ENCODE peak calls at places on chromosome 11, in seven cellular contexts. One of them, this sample, is unnamed.

GRCh38 chr11:14386895-14387480 is 28.0 kb upstream of the RRAS2 start:
- DNase-seq in T47D: no peak
- DNase-seq in iris pigment epithelial cell: peak
- DNase-seq in NCI-H345: peak
- DNase-seq in Right ventricle myocardium superior: peak
- DNase-seq in ACHN: no peak
- DNase-seq in left colon: no peak
- DNase-seq in this sample: no peak

GRCh38 chr11:134742228-134742612 is 330.2 kb upstream of the B3GAT1 start:
- DNase-seq in ACHN: no peak
- DNase-seq in Right ventricle myocardium superior: no peak
- DNase-seq in T47D: no peak
- DNase-seq in NCI-H345: no peak
- DNase-seq in iris pigment epithelial cell: peak
- DNase-seq in left colon: no peak
- DNase-seq in this sample: no peak

GRCh38 chr11:114479331-114479730 is 40.1 kb downstream of the REXO2 start:
- DNase-seq in Right ventricle myocardium superior: no peak
- DNase-seq in ACHN: no peak
- DNase-seq in left colon: no peak
- DNase-seq in NCI-H345: no peak
- DNase-seq in T47D: no peak
- DNase-seq in iris pigment epithelial cell: no peak
- DNase-seq in this sample: no peak

GRCh38 chr11:110582728-110583432 is 129.4 kb downstream of the ARHGAP20 start:
- DNase-seq in left colon: no peak
- DNase-seq in Right ventricle myocardium superior: no peak
- DNase-seq in T47D: peak
- DNase-seq in NCI-H345: no peak
- DNase-seq in ACHN: no peak
- DNase-seq in iris pigment epithelial cell: no peak
- DNase-seq in this sample: no peak

GRCh38 chr11:71086687-71087258 is 165.6 kb downstream of the SHANK2 start:
- DNase-seq in iris pigment epithelial cell: peak
- DNase-seq in T47D: peak
- DNase-seq in NCI-H345: peak
- DNase-seq in Right ventricle myocardium superior: no peak
- DNase-seq in ACHN: peak
- DNase-seq in left colon: no peak
- DNase-seq in this sample: peak

GRCh38 chr11:44372989-44373388 is 63.0 kb upstream of the ALX4 start:
- DNase-seq in NCI-H345: no peak
- DNase-seq in iris pigment epithelial cell: no peak
- DNase-seq in left colon: no peak
- DNase-seq in T47D: no peak
- DNase-seq in ACHN: no peak
- DNase-seq in Right ventricle myocardium superior: no peak
- DNase-seq in this sample: no peak

GRCh38 chr11:118790357-118791014 is 478 bp downstream of the DDX6 start:
- DNase-seq in Right ventricle myocardium superior: peak
- DNase-seq in NCI-H345: peak
- DNase-seq in T47D: no peak
- DNase-seq in left colon: peak
- DNase-seq in ACHN: peak
- DNase-seq in iris pigment epithelial cell: peak
- DNase-seq in this sample: no peak

GRCh38 chr11:129333873-129334272 is 41.8 kb upstream of the BARX2 start:
- DNase-seq in T47D: no peak
- DNase-seq in NCI-H345: no peak
- DNase-seq in Right ventricle myocardium superior: no peak
- DNase-seq in iris pigment epithelial cell: no peak
- DNase-seq in ACHN: no peak
- DNase-seq in left colon: no peak
- DNase-seq in this sample: no peak

GRCh38 chr11:77147668-77148321 is 19.7 kb downstream of the MYO7A start:
- DNase-seq in NCI-H345: peak
- DNase-seq in iris pigment epithelial cell: no peak
- DNase-seq in ACHN: no peak
- DNase-seq in left colon: no peak
- DNase-seq in T47D: no peak
- DNase-seq in Right ventricle myocardium superior: peak
- DNase-seq in this sample: no peak

GRCh38 chr11:33533668-33534067 is 167.0 kb downstream of the C11orf91 start:
- DNase-seq in NCI-H345: no peak
- DNase-seq in left colon: no peak
- DNase-seq in T47D: no peak
- DNase-seq in ACHN: no peak
- DNase-seq in Right ventricle myocardium superior: no peak
- DNase-seq in iris pigment epithelial cell: peak
- DNase-seq in this sample: no peak

GRCh38 chr11:32905028-32905667 is 12.5 kb downstream of the QSER1 start:
- DNase-seq in T47D: no peak
- DNase-seq in NCI-H345: no peak
- DNase-seq in ACHN: no peak
- DNase-seq in left colon: no peak
- DNase-seq in iris pigment epithelial cell: peak
- DNase-seq in Right ventricle myocardium superior: no peak
- DNase-seq in this sample: no peak

GRCh38 chr11:70912226-70912840 is 340.0 kb downstream of the SHANK2 start:
- DNase-seq in left colon: no peak
- DNase-seq in T47D: no peak
- DNase-seq in Right ventricle myocardium superior: no peak
- DNase-seq in ACHN: peak
- DNase-seq in iris pigment epithelial cell: no peak
- DNase-seq in NCI-H345: no peak
- DNase-seq in this sample: no peak

GRCh38 chr11:32172771-32173170 is 81.9 kb downstream of the RCN1 start:
- DNase-seq in iris pigment epithelial cell: no peak
- DNase-seq in left colon: no peak
- DNase-seq in NCI-H345: no peak
- DNase-seq in ACHN: peak
- DNase-seq in Right ventricle myocardium superior: no peak
- DNase-seq in T47D: no peak
- DNase-seq in this sample: no peak

GRCh38 chr11:103842795-103843194 is 193.6 kb upstream of the DDI1 start:
- DNase-seq in T47D: no peak
- DNase-seq in iris pigment epithelial cell: peak
- DNase-seq in NCI-H345: no peak
- DNase-seq in ACHN: no peak
- DNase-seq in Right ventricle myocardium superior: no peak
- DNase-seq in left colon: no peak
- DNase-seq in this sample: no peak

GRCh38 chr11:17786824-17787525 is 52.4 kb downstream of the KCNC1 start:
- DNase-seq in ACHN: no peak
- DNase-seq in left colon: no peak
- DNase-seq in T47D: no peak
- DNase-seq in NCI-H345: no peak
- DNase-seq in iris pigment epithelial cell: peak
- DNase-seq in Right ventricle myocardium superior: no peak
- DNase-seq in this sample: no peak